ENCODE peak calls at places on chromosomes 12 and 14, in eight cellular contexts. One of them, this sample, is unnamed.

GRCh38 chr14:22484638-22485037 is 104.4 kb downstream of the DAD1 start:
- ATAC-seq in pancreas: no peak
- ATAC-seq in SK-N-SH treated with all-trans-retinoic acid at 6 μM for 48 hours: no peak
- ATAC-seq in lower lobe of right lung: no peak
- ATAC-seq in effector memory CD8-positive, alpha-beta T cell: no peak
- ATAC-seq in Panc1: no peak
- ATAC-seq in stimulated activated naive CD8-positive, alpha-beta T cell treated with anti-CD3 and anti-CD28 coated beads, Interleukin-15, Interleukin-2, amounts not matched to agents 100 U/mL and 50 U/mL, for 24 hours: no peak
- ATAC-seq in activated CD8-positive, alpha-beta T cell treated with anti-CD3 and anti-CD28 coated beads for 36 hours: no peak
- ATAC-seq in this sample: no peak

GRCh38 chr12:46650688-46651087 is 175.1 kb downstream of the SLC38A4 start:
- ATAC-seq in pancreas: no peak
- ATAC-seq in SK-N-SH treated with all-trans-retinoic acid at 6 μM for 48 hours: peak
- ATAC-seq in lower lobe of right lung: no peak
- ATAC-seq in effector memory CD8-positive, alpha-beta T cell: no peak
- ATAC-seq in Panc1: no peak
- ATAC-seq in stimulated activated naive CD8-positive, alpha-beta T cell treated with anti-CD3 and anti-CD28 coated beads, Interleukin-15, Interleukin-2, amounts not matched to agents 100 U/mL and 50 U/mL, for 24 hours: no peak
- ATAC-seq in activated CD8-positive, alpha-beta T cell treated with anti-CD3 and anti-CD28 coated beads for 36 hours: no peak
- ATAC-seq in this sample: no peak

GRCh38 chr14:58796636-58797429 is 159.1 kb downstream of the DACT1 start:
- ATAC-seq in pancreas: no peak
- ATAC-seq in SK-N-SH treated with all-trans-retinoic acid at 6 μM for 48 hours: peak
- ATAC-seq in lower lobe of right lung: peak
- ATAC-seq in effector memory CD8-positive, alpha-beta T cell: no peak
- ATAC-seq in Panc1: no peak
- ATAC-seq in stimulated activated naive CD8-positive, alpha-beta T cell treated with anti-CD3 and anti-CD28 coated beads, Interleukin-15, Interleukin-2, amounts not matched to agents 100 U/mL and 50 U/mL, for 24 hours: peak
- ATAC-seq in activated CD8-positive, alpha-beta T cell treated with anti-CD3 and anti-CD28 coated beads for 36 hours: no peak
- ATAC-seq in this sample: no peak

GRCh38 chr12:57726884-57727757 is 11.4 kb downstream of the AGAP2 start:
- ATAC-seq in pancreas: peak
- ATAC-seq in SK-N-SH treated with all-trans-retinoic acid at 6 μM for 48 hours: no peak
- ATAC-seq in lower lobe of right lung: peak
- ATAC-seq in effector memory CD8-positive, alpha-beta T cell: no peak
- ATAC-seq in Panc1: peak
- ATAC-seq in stimulated activated naive CD8-positive, alpha-beta T cell treated with anti-CD3 and anti-CD28 coated beads, Interleukin-15, Interleukin-2, amounts not matched to agents 100 U/mL and 50 U/mL, for 24 hours: no peak
- ATAC-seq in activated CD8-positive, alpha-beta T cell treated with anti-CD3 and anti-CD28 coated beads for 36 hours: no peak
- ATAC-seq in this sample: peak

GRCh38 chr14:23078692-23079116 is 16.2 kb downstream of the ACIN1 start:
- ATAC-seq in pancreas: no peak
- ATAC-seq in SK-N-SH treated with all-trans-retinoic acid at 6 μM for 48 hours: peak
- ATAC-seq in lower lobe of right lung: peak
- ATAC-seq in effector memory CD8-positive, alpha-beta T cell: no peak
- ATAC-seq in Panc1: peak
- ATAC-seq in stimulated activated naive CD8-positive, alpha-beta T cell treated with anti-CD3 and anti-CD28 coated beads, Interleukin-15, Interleukin-2, amounts not matched to agents 100 U/mL and 50 U/mL, for 24 hours: peak
- ATAC-seq in activated CD8-positive, alpha-beta T cell treated with anti-CD3 and anti-CD28 coated beads for 36 hours: peak
- ATAC-seq in this sample: peak

GRCh38 chr12:69641546-69641945 is 30.8 kb upstream of the LRRC10 start:
- ATAC-seq in pancreas: no peak
- ATAC-seq in SK-N-SH treated with all-trans-retinoic acid at 6 μM for 48 hours: no peak
- ATAC-seq in lower lobe of right lung: no peak
- ATAC-seq in effector memory CD8-positive, alpha-beta T cell: no peak
- ATAC-seq in Panc1: no peak
- ATAC-seq in stimulated activated naive CD8-positive, alpha-beta T cell treated with anti-CD3 and anti-CD28 coated beads, Interleukin-15, Interleukin-2, amounts not matched to agents 100 U/mL and 50 U/mL, for 24 hours: no peak
- ATAC-seq in activated CD8-positive, alpha-beta T cell treated with anti-CD3 and anti-CD28 coated beads for 36 hours: no peak
- ATAC-seq in this sample: no peak

GRCh38 chr12:94832780-94833760 is 170.4 kb downstream of the NDUFA12 start:
- ATAC-seq in pancreas: no peak
- ATAC-seq in SK-N-SH treated with all-trans-retinoic acid at 6 μM for 48 hours: no peak
- ATAC-seq in lower lobe of right lung: peak
- ATAC-seq in effector memory CD8-positive, alpha-beta T cell: no peak
- ATAC-seq in Panc1: no peak
- ATAC-seq in stimulated activated naive CD8-positive, alpha-beta T cell treated with anti-CD3 and anti-CD28 coated beads, Interleukin-15, Interleukin-2, amounts not matched to agents 100 U/mL and 50 U/mL, for 24 hours: no peak
- ATAC-seq in activated CD8-positive, alpha-beta T cell treated with anti-CD3 and anti-CD28 coated beads for 36 hours: no peak
- ATAC-seq in this sample: no peak

GRCh38 chr14:22524105-22524783 is 64.8 kb downstream of the DAD1 start:
- ATAC-seq in pancreas: no peak
- ATAC-seq in SK-N-SH treated with all-trans-retinoic acid at 6 μM for 48 hours: no peak
- ATAC-seq in lower lobe of right lung: no peak
- ATAC-seq in effector memory CD8-positive, alpha-beta T cell: peak
- ATAC-seq in Panc1: no peak
- ATAC-seq in stimulated activated naive CD8-positive, alpha-beta T cell treated with anti-CD3 and anti-CD28 coated beads, Interleukin-15, Interleukin-2, amounts not matched to agents 100 U/mL and 50 U/mL, for 24 hours: no peak
- ATAC-seq in activated CD8-positive, alpha-beta T cell treated with anti-CD3 and anti-CD28 coated beads for 36 hours: peak
- ATAC-seq in this sample: no peak

GRCh38 chr12:47393403-47393790 is 312.4 kb downstream of the RPAP3 start:
- ATAC-seq in pancreas: no peak
- ATAC-seq in SK-N-SH treated with all-trans-retinoic acid at 6 μM for 48 hours: no peak
- ATAC-seq in lower lobe of right lung: no peak
- ATAC-seq in effector memory CD8-positive, alpha-beta T cell: no peak
- ATAC-seq in Panc1: no peak
- ATAC-seq in stimulated activated naive CD8-positive, alpha-beta T cell treated with anti-CD3 and anti-CD28 coated beads, Interleukin-15, Interleukin-2, amounts not matched to agents 100 U/mL and 50 U/mL, for 24 hours: no peak
- ATAC-seq in activated CD8-positive, alpha-beta T cell treated with anti-CD3 and anti-CD28 coated beads for 36 hours: no peak
- ATAC-seq in this sample: no peak

GRCh38 chr14:68358978-68359861 is 433.6 kb downstream of the ZFP36L1 start:
- ATAC-seq in pancreas: no peak
- ATAC-seq in SK-N-SH treated with all-trans-retinoic acid at 6 μM for 48 hours: no peak
- ATAC-seq in lower lobe of right lung: peak
- ATAC-seq in effector memory CD8-positive, alpha-beta T cell: no peak
- ATAC-seq in Panc1: no peak
- ATAC-seq in stimulated activated naive CD8-positive, alpha-beta T cell treated with anti-CD3 and anti-CD28 coated beads, Interleukin-15, Interleukin-2, amounts not matched to agents 100 U/mL and 50 U/mL, for 24 hours: no peak
- ATAC-seq in activated CD8-positive, alpha-beta T cell treated with anti-CD3 and anti-CD28 coated beads for 36 hours: peak
- ATAC-seq in this sample: no peak

GRCh38 chr12:68534108-68534507 is 76.6 kb upstream of the RAP1B start:
- ATAC-seq in pancreas: no peak
- ATAC-seq in SK-N-SH treated with all-trans-retinoic acid at 6 μM for 48 hours: no peak
- ATAC-seq in lower lobe of right lung: no peak
- ATAC-seq in effector memory CD8-positive, alpha-beta T cell: no peak
- ATAC-seq in Panc1: no peak
- ATAC-seq in stimulated activated naive CD8-positive, alpha-beta T cell treated with anti-CD3 and anti-CD28 coated beads, Interleukin-15, Interleukin-2, amounts not matched to agents 100 U/mL and 50 U/mL, for 24 hours: no peak
- ATAC-seq in activated CD8-positive, alpha-beta T cell treated with anti-CD3 and anti-CD28 coated beads for 36 hours: no peak
- ATAC-seq in this sample: no peak

GRCh38 chr12:779745-780734 is 27.7 kb downstream of the WNK1 start:
- ATAC-seq in pancreas: no peak
- ATAC-seq in SK-N-SH treated with all-trans-retinoic acid at 6 μM for 48 hours: peak
- ATAC-seq in lower lobe of right lung: no peak
- ATAC-seq in effector memory CD8-positive, alpha-beta T cell: no peak
- ATAC-seq in Panc1: peak
- ATAC-seq in stimulated activated naive CD8-positive, alpha-beta T cell treated with anti-CD3 and anti-CD28 coated beads, Interleukin-15, Interleukin-2, amounts not matched to agents 100 U/mL and 50 U/mL, for 24 hours: no peak
- ATAC-seq in activated CD8-positive, alpha-beta T cell treated with anti-CD3 and anti-CD28 coated beads for 36 hours: peak
- ATAC-seq in this sample: peak

GRCh38 chr14:23145794-23146422 is 26.9 kb upstream of the CEBPE start:
- ATAC-seq in pancreas: no peak
- ATAC-seq in SK-N-SH treated with all-trans-retinoic acid at 6 μM for 48 hours: no peak
- ATAC-seq in lower lobe of right lung: peak
- ATAC-seq in effector memory CD8-positive, alpha-beta T cell: no peak
- ATAC-seq in Panc1: no peak
- ATAC-seq in stimulated activated naive CD8-positive, alpha-beta T cell treated with anti-CD3 and anti-CD28 coated beads, Interleukin-15, Interleukin-2, amounts not matched to agents 100 U/mL and 50 U/mL, for 24 hours: no peak
- ATAC-seq in activated CD8-positive, alpha-beta T cell treated with anti-CD3 and anti-CD28 coated beads for 36 hours: no peak
- ATAC-seq in this sample: no peak

GRCh38 chr14:60153996-60154395 is 11.2 kb downstream of the DHRS7 start:
- ATAC-seq in pancreas: no peak
- ATAC-seq in SK-N-SH treated with all-trans-retinoic acid at 6 μM for 48 hours: no peak
- ATAC-seq in lower lobe of right lung: no peak
- ATAC-seq in effector memory CD8-positive, alpha-beta T cell: peak
- ATAC-seq in Panc1: no peak
- ATAC-seq in stimulated activated naive CD8-positive, alpha-beta T cell treated with anti-CD3 and anti-CD28 coated beads, Interleukin-15, Interleukin-2, amounts not matched to agents 100 U/mL and 50 U/mL, for 24 hours: no peak
- ATAC-seq in activated CD8-positive, alpha-beta T cell treated with anti-CD3 and anti-CD28 coated beads for 36 hours: peak
- ATAC-seq in this sample: no peak

GRCh38 chr12:123965382-123965781 is 7.2 kb downstream of the CCDC92 start:
- ATAC-seq in pancreas: no peak
- ATAC-seq in SK-N-SH treated with all-trans-retinoic acid at 6 μM for 48 hours: no peak
- ATAC-seq in lower lobe of right lung: no peak
- ATAC-seq in effector memory CD8-positive, alpha-beta T cell: no peak
- ATAC-seq in Panc1: no peak
- ATAC-seq in stimulated activated naive CD8-positive, alpha-beta T cell treated with anti-CD3 and anti-CD28 coated beads, Interleukin-15, Interleukin-2, amounts not matched to agents 100 U/mL and 50 U/mL, for 24 hours: no peak
- ATAC-seq in activated CD8-positive, alpha-beta T cell treated with anti-CD3 and anti-CD28 coated beads for 36 hours: no peak
- ATAC-seq in this sample: no peak

GRCh38 chr12:3272958-3273357 is 195.8 kb downstream of the TSPAN9 start:
- ATAC-seq in pancreas: no peak
- ATAC-seq in SK-N-SH treated with all-trans-retinoic acid at 6 μM for 48 hours: no peak
- ATAC-seq in lower lobe of right lung: no peak
- ATAC-seq in effector memory CD8-positive, alpha-beta T cell: no peak
- ATAC-seq in Panc1: no peak
- ATAC-seq in stimulated activated naive CD8-positive, alpha-beta T cell treated with anti-CD3 and anti-CD28 coated beads, Interleukin-15, Interleukin-2, amounts not matched to agents 100 U/mL and 50 U/mL, for 24 hours: no peak
- ATAC-seq in activated CD8-positive, alpha-beta T cell treated with anti-CD3 and anti-CD28 coated beads for 36 hours: no peak
- ATAC-seq in this sample: no peak

GRCh38 chr12:82430541-82431145 is 72.3 kb downstream of the METTL25 start:
- ATAC-seq in pancreas: no peak
- ATAC-seq in SK-N-SH treated with all-trans-retinoic acid at 6 μM for 48 hours: no peak
- ATAC-seq in lower lobe of right lung: no peak
- ATAC-seq in effector memory CD8-positive, alpha-beta T cell: no peak
- ATAC-seq in Panc1: no peak
- ATAC-seq in stimulated activated naive CD8-positive, alpha-beta T cell treated with anti-CD3 and anti-CD28 coated beads, Interleukin-15, Interleukin-2, amounts not matched to agents 100 U/mL and 50 U/mL, for 24 hours: no peak
- ATAC-seq in activated CD8-positive, alpha-beta T cell treated with anti-CD3 and anti-CD28 coated beads for 36 hours: no peak
- ATAC-seq in this sample: no peak

GRCh38 chr14:93976477-93977057 is at the start of gene ASB2:
- ATAC-seq in pancreas: no peak
- ATAC-seq in SK-N-SH treated with all-trans-retinoic acid at 6 μM for 48 hours: no peak
- ATAC-seq in lower lobe of right lung: no peak
- ATAC-seq in effector memory CD8-positive, alpha-beta T cell: no peak
- ATAC-seq in Panc1: no peak
- ATAC-seq in stimulated activated naive CD8-positive, alpha-beta T cell treated with anti-CD3 and anti-CD28 coated beads, Interleukin-15, Interleukin-2, amounts not matched to agents 100 U/mL and 50 U/mL, for 24 hours: no peak
- ATAC-seq in activated CD8-positive, alpha-beta T cell treated with anti-CD3 and anti-CD28 coated beads for 36 hours: no peak
- ATAC-seq in this sample: no peak

GRCh38 chr12:31508436-31509150 is 82.3 kb downstream of the DENND5B start:
- ATAC-seq in pancreas: no peak
- ATAC-seq in SK-N-SH treated with all-trans-retinoic acid at 6 μM for 48 hours: no peak
- ATAC-seq in lower lobe of right lung: no peak
- ATAC-seq in effector memory CD8-positive, alpha-beta T cell: no peak
- ATAC-seq in Panc1: peak
- ATAC-seq in stimulated activated naive CD8-positive, alpha-beta T cell treated with anti-CD3 and anti-CD28 coated beads, Interleukin-15, Interleukin-2, amounts not matched to agents 100 U/mL and 50 U/mL, for 24 hours: no peak
- ATAC-seq in activated CD8-positive, alpha-beta T cell treated with anti-CD3 and anti-CD28 coated beads for 36 hours: no peak
- ATAC-seq in this sample: no peak

GRCh38 chr12:42266579-42267230 is 28.7 kb upstream of the YAF2 start:
- ATAC-seq in pancreas: no peak
- ATAC-seq in SK-N-SH treated with all-trans-retinoic acid at 6 μM for 48 hours: no peak
- ATAC-seq in lower lobe of right lung: no peak
- ATAC-seq in effector memory CD8-positive, alpha-beta T cell: no peak
- ATAC-seq in Panc1: no peak
- ATAC-seq in stimulated activated naive CD8-positive, alpha-beta T cell treated with anti-CD3 and anti-CD28 coated beads, Interleukin-15, Interleukin-2, amounts not matched to agents 100 U/mL and 50 U/mL, for 24 hours: peak
- ATAC-seq in activated CD8-positive, alpha-beta T cell treated with anti-CD3 and anti-CD28 coated beads for 36 hours: no peak
- ATAC-seq in this sample: no peak

This sample was measured in esophagus mucosa.